ENCODE peak calls at places on chromosomes 13 and 19, in six cellular contexts. Y is ELF-1; K is DND-41; Q is heart left ventricle; E is upper lobe of right lung; R is effector memory CD8-positive, alpha-beta T cell. W is an unnamed sample.

GRCh38 chr19:33255781-33256180 is 30.1 kb upstream of the SLC7A10 start:
- DNase-seq in Y (no peak), E (no peak), K (no peak), R (no peak), Q (no peak), W (no peak)

GRCh38 chr13:43054803-43055802 is 31.7 kb downstream of the DNAJC15 start:
- DNase-seq in E (no peak), Y (peak; percentile 95), R (peak; percentile 34), Q (peak; percentile 34), K (peak; percentile 51), W (no peak)

GRCh38 chr19:49403404-49404187 is 15.5 kb downstream of the KASH5 start:
- DNase-seq in R (no peak), E (no peak), Q (no peak), K (no peak), Y (peak; percentile 90), W (no peak)

GRCh38 chr19:33303791-33304759 is 1.7 kb upstream of the CEBPA start:
- DNase-seq in R (no peak), E (peak; percentile 79), Q (peak; percentile 24), K (no peak), Y (no peak), W (no peak)

GRCh38 chr13:45879666-45880065 is 28.1 kb upstream of the SIAH3 start:
- DNase-seq in R (no peak), K (no peak), Q (peak; percentile 43), Y (peak; percentile 66), E (no peak), W (no peak)

GRCh38 chr13:21970918-21971317 is 300.0 kb downstream of the FGF9 start:
- DNase-seq in R (no peak), Q (no peak), Y (no peak), K (no peak), E (no peak), W (no peak)

GRCh38 chr13:42041017-42041683 is 7.3 kb upstream of the DGKH start:
- DNase-seq in R (peak; percentile 20), Q (peak; percentile 71), Y (peak; percentile 74), K (peak; percentile 51), E (peak; percentile 81), W (peak; percentile 16)

GRCh38 chr19:5826531-5827341 is 12.8 kb downstream of the FUT6 start:
- DNase-seq in Y (peak; percentile 86), K (peak; percentile 67), R (no peak), E (peak; percentile 89), Q (peak; percentile 69), W (peak; percentile 23)

GRCh38 chr13:65605386-65605785 is 1624.8 kb downstream of the PCDH9 start:
- DNase-seq in Q (no peak), Y (no peak), R (no peak), K (no peak), E (no peak), W (no peak)

GRCh38 chr13:94224670-94225069 is 254.8 kb downstream of the DCT start:
- DNase-seq in E (no peak), Y (no peak), R (no peak), K (no peak), Q (no peak), W (no peak)

GRCh38 chr19:53455828-53456227 is 11.7 kb upstream of the ZNF813 start:
- DNase-seq in Y (no peak), Q (no peak), R (no peak), K (no peak), E (no peak), W (no peak)

GRCh38 chr13:44605275-44605674 is 29.1 kb upstream of the TSC22D1 start:
- DNase-seq in Q (no peak), Y (no peak), E (no peak), R (no peak), K (no peak), W (no peak)

GRCh38 chr19:55820037-55820436 is 11.8 kb downstream of the NLRP11 start:
- DNase-seq in R (no peak), Q (no peak), K (no peak), Y (no peak), E (no peak), W (no peak)

GRCh38 chr19:3603121-3603841 is 3.4 kb downstream of the TBXA2R start:
- DNase-seq in Q (no peak), Y (peak; percentile 68), K (no peak), R (no peak), E (no peak), W (no peak)

GRCh38 chr19:18388328-18389094 is 2.6 kb downstream of the GDF15 start:
- DNase-seq in E (peak; percentile 91), Y (peak; percentile 93), R (peak; percentile 67), K (peak; percentile 89), Q (peak; percentile 86), W (peak; percentile 77)

GRCh38 chr13:111058796-111059506 is 56.2 kb upstream of the ARHGEF7 start:
- DNase-seq in K (no peak), E (no peak), R (no peak), Q (no peak), Y (peak; percentile 69), W (no peak)

GRCh38 chr19:54518844-54519243 is 16.2 kb downstream of the LAIR2 start:
- DNase-seq in Q (no peak), E (no peak), Y (no peak), R (no peak), K (peak; percentile 11), W (no peak)

GRCh38 chr13:78102121-78102677 is 183.6 kb upstream of the EDNRB start:
- DNase-seq in Q (peak; percentile 26), R (no peak), E (no peak), K (no peak), Y (no peak), W (no peak)

GRCh38 chr19:5220866-5221265 is 119.7 kb downstream of the PTPRS start:
- DNase-seq in K (no peak), R (no peak), Y (no peak), Q (no peak), E (no peak), W (no peak)

GRCh38 chr19:46718934-46719551 is 2.1 kb upstream of the PRKD2 start:
- DNase-seq in R (no peak), Y (no peak), Q (no peak), E (no peak), K (no peak), W (no peak)

GRCh38 chr19:35553385-35554000 is 8.1 kb downstream of the TMEM147 start:
- DNase-seq in E (no peak), K (no peak), Q (no peak), Y (no peak), R (no peak), W (no peak)

GRCh38 chr13:36919833-36920611 is at the start of gene SMAD9:
- DNase-seq in K (no peak), Q (peak; percentile 87), R (no peak), Y (peak; percentile 36), E (peak; percentile 91), W (no peak)

GRCh38 chr19:4916292-4917082 is 7.2 kb downstream of the UHRF1 start:
- DNase-seq in Q (no peak), K (no peak), Y (no peak), R (peak; percentile 48), E (no peak), W (peak; percentile 55)

GRCh38 chr19:54001496-54001895 is 10.1 kb downstream of the CACNG6 start:
- DNase-seq in Q (no peak), R (no peak), E (no peak), K (no peak), Y (no peak), W (no peak)

GRCh38 chr13:109447667-109448066 is 338.7 kb downstream of the IRS2 start:
- DNase-seq in Y (no peak), Q (no peak), E (no peak), R (no peak), K (no peak), W (no peak)

GRCh38 chr19:50252111-50252886 is 48.9 kb downstream of the MYH14 start:
- DNase-seq in R (peak; percentile 5), Y (peak; percentile 86), Q (no peak), K (peak; percentile 29), E (no peak), W (peak; percentile 22)

GRCh38 chr13:30804474-30804873 is 69.1 kb downstream of the ALOX5AP start:
- DNase-seq in Y (no peak), E (no peak), K (no peak), R (no peak), Q (no peak), W (no peak)

GRCh38 chr13:37109080-37109678 is 3.7 kb upstream of the CSNK1A1L start:
- DNase-seq in R (no peak), Q (no peak), E (no peak), K (no peak), Y (no peak), W (no peak)

GRCh38 chr13:83819611-83820010 is 62.7 kb downstream of the SLITRK1 start:
- DNase-seq in R (no peak), K (no peak), Q (no peak), E (no peak), Y (no peak), W (no peak)

GRCh38 chr19:49999371-50000010 is 25.7 kb downstream of the VRK3 start:
- DNase-seq in E (no peak), Y (no peak), K (no peak), Q (no peak), R (no peak), W (no peak)

GRCh38 chr13:44758595-44759221 is 182.6 kb upstream of the TSC22D1 start:
- DNase-seq in Q (no peak), Y (peak; percentile 15), R (no peak), E (no peak), K (no peak), W (no peak)

GRCh38 chr13:89066868-89067466 is 1395.8 kb downstream of the SLITRK5 start:
- DNase-seq in E (no peak), K (peak; percentile 12), R (peak; percentile 1), Y (peak; percentile 4), Q (no peak), W (no peak)

W was measured in Peyer's patch.